ENCODE peak calls at places on chromosomes 5 and 9, in six cellular contexts. A, I, L, R, J and Y are unnamed samples. For H3K27me3, the result is how much of the 10 kb centered on the place peaks cover.

GRCh38 chr5:68320094-68320986 is 104.8 kb downstream of the PIK3R1 start:
- DNase-seq in A (no peak), I (peak), L (no peak), R (no peak), J (no peak), Y (no peak)

GRCh38 chr5:58107704-58108103 is 352.2 kb downstream of the PLK2 start:
- DNase-seq in A (no peak), I (peak), L (no peak), R (no peak), J (no peak), Y (no peak)

GRCh38 chr9:15373881-15374280 is 48.8 kb upstream of the SNAPC3 start:
- DNase-seq in A (no peak), I (no peak), L (no peak), R (no peak), J (no peak), Y (no peak)

GRCh38 chr5:61816146-61816545 is 484.1 kb downstream of the ZSWIM6 start:
- DNase-seq in A (no peak), I (no peak), L (no peak), R (no peak), J (no peak), Y (no peak)

GRCh38 chr5:33994845-33995244 is 10.4 kb upstream of the SLC45A2 start:
- DNase-seq in A (no peak), I (peak), L (no peak), R (no peak), J (no peak), Y (no peak)

GRCh38 chr5:118253401-118254061 is 734.8 kb downstream of the DTWD2 start:
- DNase-seq in A (no peak), I (no peak), L (no peak), R (no peak), J (no peak), Y (no peak)

GRCh38 chr5:168128556-168128955 is 162.9 kb upstream of the WWC1 start:
- DNase-seq in A (no peak), I (no peak), L (no peak), R (no peak), J (no peak), Y (no peak)

GRCh38 chr5:149028984-149029383 is 33.9 kb downstream of the SH3TC2 start:
- DNase-seq in A (no peak), I (no peak), L (no peak), R (no peak), J (no peak), Y (no peak)

GRCh38 chr5:62284946-62285891 is 20.8 kb upstream of the KIF2A start:
- DNase-seq in A (no peak), I (no peak), L (no peak), R (no peak), J (no peak), Y (no peak)

GRCh38 chr5:154782326-154782725 is 27.1 kb downstream of the LARP1 start:
- DNase-seq in A (no peak), I (no peak), L (no peak), R (no peak), J (no peak), Y (no peak)

GRCh38 chr5:178081571-178082244 is 31.6 kb upstream of the N4BP3 start:
- DNase-seq in A (peak), I (no peak), L (no peak), R (no peak), J (peak), Y (no peak)

GRCh38 chr9:119771336-119771735 is 402.1 kb upstream of the BRINP1 start:
- DNase-seq in A (no peak), I (no peak), L (no peak), R (no peak), J (no peak), Y (no peak)

GRCh38 chr5:149672701-149673455 is 57.2 kb upstream of the PPARGC1B start:
- DNase-seq in A (no peak), I (no peak), L (no peak), R (no peak), J (no peak), Y (no peak)

GRCh38 chr5:123670981-123671557 is 159.1 kb downstream of the CSNK1G3 start:
- DNase-seq in A (peak), I (peak), L (no peak), R (peak), J (no peak), Y (no peak)

GRCh38 chr5:32961066-32961429 is 249.9 kb downstream of the NPR3 start:
- DNase-seq in A (no peak), I (peak), L (no peak), R (no peak), J (no peak), Y (no peak)

GRCh38 chr9:109026306-109026705 is 13.0 kb upstream of the CTNNAL1 start:
- DNase-seq in A (no peak), I (no peak), L (no peak), R (no peak), J (no peak), Y (no peak)

GRCh38 chr5:60206234-60206633 is 312.7 kb upstream of the PDE4D start:
- DNase-seq in A (no peak), I (no peak), L (no peak), R (no peak), J (no peak), Y (no peak)

DNA sequence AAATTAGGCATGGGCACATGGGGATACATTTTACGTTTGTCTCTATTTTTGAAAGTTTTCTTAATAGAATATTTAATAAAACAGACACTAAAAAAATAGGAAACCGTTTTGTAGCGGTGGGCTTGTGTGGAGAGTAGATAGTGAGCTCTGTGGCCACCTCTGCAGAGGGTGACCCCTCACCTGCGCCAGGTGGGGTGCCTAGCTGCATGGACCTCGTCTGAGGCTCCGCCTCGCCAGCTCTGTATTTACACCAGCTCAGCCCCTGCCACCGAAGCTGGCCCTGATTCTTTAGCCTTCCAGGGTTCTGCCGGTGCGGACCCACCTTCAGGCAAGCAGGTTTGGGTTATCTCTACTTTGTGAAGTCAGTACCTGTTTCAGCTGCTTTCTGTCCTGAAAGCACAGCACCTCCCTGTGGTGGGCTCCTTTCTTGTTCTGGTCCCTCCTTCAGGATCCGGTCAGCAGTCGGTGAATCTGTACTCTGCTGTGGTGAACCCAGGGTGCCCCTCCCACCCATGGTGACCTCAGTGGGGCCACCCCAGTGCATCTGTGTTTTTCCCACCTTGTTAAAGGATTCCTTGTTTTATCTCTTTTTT is 105.2 kb upstream of the CACNA1B start:
- DNase-seq in A (no peak), I (no peak), L (peak), R (no peak), J (no peak), Y (peak)
- TF ChIP-seq CTCF in A (no peak), I (peak), L (no peak), R (no peak), J (no peak), Y (peak)

GRCh38 chr9:99436636-99437035 is 214.6 kb downstream of the SEC61B start:
- DNase-seq in A (no peak), I (no peak), L (no peak), R (no peak), J (no peak), Y (no peak)

GRCh38 chr9:99433095-99433494 is 211.0 kb downstream of the SEC61B start:
- DNase-seq in A (no peak), I (no peak), L (no peak), R (no peak), J (no peak), Y (no peak)

GRCh38 chr9:99432075-99432474 is 210.0 kb downstream of the SEC61B start:
- DNase-seq in A (no peak), I (no peak), L (no peak), R (no peak), J (no peak), Y (no peak)

GRCh38 chr9:99431103-99431502 is 209.0 kb downstream of the SEC61B start:
- DNase-seq in A (no peak), I (no peak), L (no peak), R (no peak), J (no peak), Y (no peak)

DNA sequence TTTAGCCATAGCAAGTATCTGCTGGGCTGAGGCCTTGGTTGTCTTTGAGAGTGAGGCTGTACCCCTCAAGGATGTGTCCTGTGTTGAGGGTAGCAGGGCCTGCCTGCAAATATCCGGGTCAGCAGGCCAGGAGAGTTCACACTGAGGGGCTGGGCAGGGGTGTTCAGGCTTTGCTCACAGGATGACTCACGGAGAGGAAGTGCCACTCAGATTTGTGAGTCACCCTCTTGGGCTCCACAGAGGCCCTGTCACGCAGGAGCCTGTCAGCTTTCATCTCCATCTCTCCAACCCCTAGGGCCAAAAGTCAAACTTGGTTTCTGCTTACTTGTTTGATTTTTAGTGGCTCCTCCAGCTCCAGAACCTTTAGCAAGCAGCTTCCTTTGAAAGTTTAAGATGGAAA is 211.5 kb downstream of the SEC61B start:
- DNase-seq in A (peak), I (peak), L (no peak), R (no peak), J (no peak), Y (peak)
- H3K4me3 ChIP-seq in A (no peak), I (no peak), L (no peak), R (no peak), J (no peak), Y (no peak)

DNA sequence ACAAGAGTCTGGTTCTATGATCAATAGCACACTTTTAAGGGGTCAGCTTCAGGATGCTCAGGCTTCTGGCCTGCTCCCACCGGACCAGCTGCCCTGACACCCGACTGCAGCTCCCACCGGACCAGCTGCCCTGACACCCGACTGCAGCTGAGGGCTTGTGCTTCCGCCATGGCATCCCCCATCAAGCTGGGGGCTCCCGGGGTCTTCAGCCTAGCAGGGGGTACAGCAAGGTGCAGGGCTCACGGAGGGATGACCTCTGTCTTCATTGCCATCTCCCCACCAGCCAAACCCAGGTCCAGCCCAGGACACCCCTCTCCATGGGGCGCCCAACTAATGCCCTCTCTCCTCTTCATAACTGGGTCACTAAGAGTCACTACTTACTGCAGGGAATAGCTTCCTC is 1.9 kb downstream of the FLT4 start:
- DNase-seq in A (no peak), I (no peak), L (no peak), R (no peak), J (no peak), Y (no peak)
- H3K27me3 ChIP-seq in A (half or more), I (half or more), L (under half), R (under half), J (under half), Y (half or more)

DNA sequence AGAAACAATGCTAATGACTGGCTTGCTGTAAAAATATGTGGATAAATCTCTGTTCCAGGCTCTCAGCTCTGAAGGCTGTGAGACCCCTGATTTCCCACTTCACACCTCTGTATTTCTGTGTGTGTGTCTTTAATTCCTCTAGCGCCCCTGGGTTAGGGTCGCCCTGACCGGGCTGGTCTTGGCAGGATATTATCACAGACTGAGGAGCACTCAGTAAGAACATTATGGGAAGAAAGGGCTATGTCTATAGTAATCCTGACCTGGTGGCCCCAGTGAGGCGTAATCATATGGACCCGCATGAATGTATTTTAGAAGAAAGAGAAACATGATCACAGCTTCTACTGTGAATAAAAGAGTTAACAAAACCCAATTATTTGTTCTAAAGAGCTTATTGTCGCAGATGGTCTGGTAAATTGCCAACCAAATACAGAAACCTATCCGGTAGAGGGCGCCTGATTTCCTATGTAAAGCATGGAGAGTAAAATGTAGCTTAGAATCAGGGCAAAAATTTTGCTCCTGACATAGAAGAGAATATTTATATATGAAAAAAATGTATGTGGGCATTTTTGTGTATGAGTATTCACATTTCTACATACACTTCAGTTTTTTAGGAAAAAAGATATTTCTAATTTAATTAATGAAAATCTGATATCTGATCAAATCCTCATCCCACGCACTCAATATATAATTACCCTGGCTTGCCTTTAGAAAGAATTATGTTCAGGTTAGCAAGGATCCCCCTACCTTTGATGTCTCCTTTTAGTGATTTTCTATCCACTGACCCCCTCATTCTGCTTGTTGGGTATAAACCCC is 5.8 kb upstream of the IFNA1 start:
- DNase-seq in A (peak), I (peak), L (no peak), R (peak), J (no peak), Y (no peak)
- TF ChIP-seq CTCF in A (peak), I (peak), L (no peak), R (peak), J (peak), Y (peak)

DNA sequence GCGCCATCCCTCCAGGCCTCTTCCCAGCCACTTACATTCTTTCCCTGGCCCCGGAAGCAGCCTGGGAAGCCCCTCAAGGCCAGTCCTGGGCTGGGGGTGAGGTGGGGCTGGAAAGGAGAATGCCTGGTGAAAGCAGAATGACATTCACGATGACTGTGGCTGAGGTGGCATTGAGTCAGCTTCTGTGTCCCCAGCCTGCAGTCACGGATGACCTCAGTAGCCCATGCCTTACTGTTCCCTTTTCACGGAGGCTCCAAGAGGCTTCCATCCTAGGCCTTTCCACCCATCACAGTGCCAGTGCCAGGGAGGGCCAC is 2.7 kb downstream of the PRDM12 start:
- DNase-seq in A (no peak), I (peak), L (no peak), R (no peak), J (no peak), Y (no peak)
- H3K4me3 ChIP-seq in A (no peak), I (no peak), L (no peak), R (no peak), J (no peak), Y (no peak)

GRCh38 chr5:534006-534742 is 9.9 kb upstream of the SLC9A3 start:
- DNase-seq in A (no peak), I (no peak), L (no peak), R (no peak), J (no peak), Y (no peak)

GRCh38 chr5:533243-534005 is 9.2 kb upstream of the SLC9A3 start:
- DNase-seq in A (no peak), I (no peak), L (no peak), R (no peak), J (no peak), Y (no peak)

GRCh38 chr5:537098-537497 is 12.8 kb upstream of the SLC9A3 start:
- DNase-seq in A (no peak), I (no peak), L (no peak), R (no peak), J (no peak), Y (no peak)

GRCh38 chr5:535781-536698 is 11.8 kb upstream of the SLC9A3 start:
- DNase-seq in A (peak), I (no peak), L (no peak), R (no peak), J (no peak), Y (no peak)

DNA sequence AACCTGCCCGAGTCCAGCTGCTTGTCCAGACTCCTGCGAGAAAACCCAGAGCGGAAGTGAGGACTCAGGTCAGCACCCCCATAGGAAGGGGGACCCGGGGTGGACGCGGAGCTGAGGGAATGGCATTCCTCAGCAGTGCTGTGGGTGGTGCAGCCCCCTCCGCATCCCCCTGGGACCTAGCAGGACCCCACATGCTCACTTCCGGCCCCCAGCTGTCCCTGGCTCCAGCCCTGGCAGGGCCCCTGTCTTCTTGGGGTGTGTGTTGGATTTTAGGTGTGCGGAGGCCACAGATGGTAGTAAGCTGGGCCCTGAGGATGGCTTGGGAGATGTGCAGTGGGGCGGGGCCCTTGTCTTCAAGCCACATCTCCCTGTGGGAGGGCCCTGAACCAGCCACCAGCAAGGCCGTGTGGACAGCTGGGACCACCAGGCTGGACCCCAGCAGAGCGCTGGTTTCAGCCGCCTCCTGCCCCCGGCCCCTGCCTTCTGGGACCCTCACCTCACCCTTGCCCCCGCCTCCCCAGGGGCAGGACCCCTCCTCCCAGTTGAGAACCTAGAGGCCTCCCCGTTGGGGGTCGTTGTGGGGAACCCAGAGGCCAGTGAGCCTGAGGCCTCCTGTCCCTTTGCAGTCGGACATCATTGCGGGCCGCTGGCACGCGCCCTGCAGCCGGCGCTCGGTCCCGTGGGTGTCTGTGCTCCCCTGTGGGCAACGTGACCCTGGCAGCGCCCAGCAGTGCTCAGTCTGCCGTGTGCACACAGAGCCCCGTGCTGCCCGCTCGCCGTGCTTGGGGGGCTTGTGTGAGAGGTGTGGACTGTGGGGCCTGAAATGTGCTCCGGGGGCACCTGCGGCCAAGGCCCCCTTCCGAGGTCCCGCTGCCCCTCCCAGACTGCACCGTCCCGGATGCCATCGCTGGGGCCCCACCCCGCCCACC is 10.8 kb upstream of the SLC9A3 start:
- DNase-seq in A (no peak), I (no peak), L (no peak), R (no peak), J (no peak), Y (no peak)
- H3K27me3 ChIP-seq in A (half or more), I (under half), L (under half), R (under half), J (under half), Y (half or more)

GRCh38 chr5:140244525-140245025 is 58.3 kb downstream of the PFDN1 start:
- DNase-seq in A (peak), I (peak), L (peak), R (peak), J (peak), Y (peak)
- TF ChIP-seq CTCF in A (peak), I (peak), L (peak), R (peak), J (peak), Y (peak)

GRCh38 chr9:6128030-6128429 is 87.6 kb upstream of the IL33 start:
- DNase-seq in A (no peak), I (no peak), L (no peak), R (no peak), J (no peak), Y (no peak)

GRCh38 chr9:6132650-6133049 is 83.0 kb upstream of the IL33 start:
- DNase-seq in A (no peak), I (no peak), L (no peak), R (no peak), J (no peak), Y (no peak)

GRCh38 chr9:6134661-6135177 is 80.9 kb upstream of the IL33 start:
- DNase-seq in A (no peak), I (peak), L (no peak), R (no peak), J (no peak), Y (no peak)

GRCh38 chr9:6133346-6134063 is 82.1 kb upstream of the IL33 start:
- DNase-seq in A (peak), I (peak), L (no peak), R (no peak), J (no peak), Y (peak)
- H3K4me3 ChIP-seq in A (no peak), I (no peak), L (no peak), R (no peak), J (no peak), Y (no peak)

GRCh38 chr5:76544268-76544926 is 78.8 kb downstream of the F2RL2 start:
- DNase-seq in A (no peak), I (peak), L (no peak), R (no peak), J (no peak), Y (no peak)
- H3K27me3 ChIP-seq in A (under half), I (under half), L (under half), R (under half), J (under half), Y (under half)